ENCODE peak calls at places on chromosomes 6 and 20, in eight cellular contexts. Y, L, R, C, Q, E, S and F are unnamed samples.

GRCh38 chr6:89934685-89935366 is 40.6 kb downstream of the GJA10 start:
- DNase-seq in R (no peak), C (no peak), E (no peak), Q (no peak), Y (no peak), L (no peak), S (no peak), F (no peak)

GRCh38 chr20:1265226-1265915 is 723 bp upstream of the SNPH start:
- DNase-seq in R (no peak), Y (no peak), Q (no peak), S (no peak), E (no peak), C (no peak), L (no peak), F (no peak)

GRCh38 chr6:46935687-46936086 is 13.9 kb upstream of the ADGRF5 start:
- DNase-seq in R (no peak), C (no peak), Y (peak), E (peak), Q (no peak), S (no peak), L (no peak), F (no peak)

GRCh38 chr6:37480118-37480736 is 19.5 kb downstream of the CCDC167 start:
- DNase-seq in R (no peak), E (no peak), S (no peak), L (no peak), C (no peak), Q (no peak), Y (no peak), F (no peak)

GRCh38 chr6:51934098-51934497 is 153.3 kb downstream of the PKHD1 start:
- DNase-seq in Q (no peak), L (no peak), S (no peak), E (no peak), R (no peak), Y (peak), C (no peak), F (no peak)

GRCh38 chr20:50318709-50319108 is 128.1 kb downstream of the CEBPB start:
- DNase-seq in Y (no peak), R (no peak), E (no peak), S (no peak), C (no peak), L (no peak), Q (no peak), F (no peak)

GRCh38 chr6:2791124-2792050 is 26.2 kb downstream of the WRNIP1 start:
- DNase-seq in Y (peak), L (no peak), C (peak), S (no peak), E (peak), R (peak), Q (peak), F (peak)

GRCh38 chr20:5447188-5447587 is 130.4 kb upstream of the PROKR2 start:
- DNase-seq in Q (no peak), E (no peak), L (no peak), S (no peak), R (no peak), Y (no peak), C (no peak), F (no peak)

GRCh38 chr6:168942646-168943045 is 311.0 kb downstream of the THBS2 start:
- DNase-seq in Y (no peak), S (no peak), R (no peak), E (no peak), Q (no peak), C (no peak), L (no peak), F (no peak)